ENCODE peak calls at places on chromosomes 6 and 20, in four cellular contexts. U, T, L and B are unnamed samples.

GRCh38 chr20:34546751-34547181 is 11.8 kb upstream of the MAP1LC3A start:
- DNase-seq in U (no peak), T (no peak), L (no peak), B (no peak)

GRCh38 chr6:5438882-5439584 is 177.7 kb downstream of the FARS2 start:
- DNase-seq in U (no peak), T (no peak), L (no peak), B (no peak)

GRCh38 chr6:149075616-149076354 is 241.7 kb upstream of the TAB2 start:
- DNase-seq in U (no peak), T (no peak), L (no peak), B (no peak)

GRCh38 chr20:38152175-38153010 is 12.7 kb downstream of the TGM2 start:
- DNase-seq in U (peak; percentile 91), T (peak; percentile 97), L (peak; percentile 78), B (peak; percentile 98)

GRCh38 chr6:1917628-1918371 is 308.1 kb downstream of the FOXC1 start:
- DNase-seq in U (peak; percentile 82), T (peak; percentile 89), L (peak; percentile 46), B (peak; percentile 83)

GRCh38 chr6:149336529-149336928 is 19.0 kb downstream of the TAB2 start:
- DNase-seq in U (peak; percentile 23), T (no peak), L (no peak), B (no peak)

GRCh38 chr20:31704225-31705119 is 18.2 kb downstream of the BCL2L1 start:
- DNase-seq in U (peak; percentile 69), T (no peak), L (no peak), B (peak; percentile 99)

GRCh38 chr6:12637960-12638641 is 78.5 kb upstream of the PHACTR1 start:
- DNase-seq in U (peak; percentile 31), T (peak; percentile 76), L (peak; percentile 50), B (no peak)

GRCh38 chr20:40524071-40524470 is 165.0 kb downstream of the MAFB start:
- DNase-seq in U (no peak), T (no peak), L (no peak), B (no peak)

GRCh38 chr6:26044140-26045045 is 42.8 kb upstream of the HFE start:
- DNase-seq in U (no peak), T (no peak), L (peak; percentile 77), B (no peak)

GRCh38 chr6:20172842-20173456 is 39.3 kb downstream of the MBOAT1 start:
- DNase-seq in U (no peak), T (no peak), L (no peak), B (no peak)

GRCh38 chr20:10498196-10498595 is 63.1 kb downstream of the SLX4IP start:
- DNase-seq in U (no peak), T (no peak), L (no peak), B (no peak)

GRCh38 chr20:6768228-6769185 is 1.0 kb downstream of the BMP2 start:
- DNase-seq in U (no peak), T (peak; percentile 79), L (no peak), B (no peak)

GRCh38 chr20:55067158-55067825 is 591.9 kb downstream of the DOK5 start:
- DNase-seq in U (no peak), T (no peak), L (no peak), B (no peak)

GRCh38 chr6:134936476-134936875 is 13.4 kb downstream of the ALDH8A1 start:
- DNase-seq in U (no peak), T (no peak), L (no peak), B (no peak)

GRCh38 chr6:144334150-144334708 is 49.1 kb downstream of the UTRN start:
- DNase-seq in U (no peak), T (no peak), L (peak; percentile 89), B (no peak)

GRCh38 chr20:50859161-50859560 is 64.3 kb downstream of the BCAS4 start:
- DNase-seq in U (no peak), T (no peak), L (no peak), B (no peak)

GRCh38 chr6:105794263-105794662 is 291.9 kb upstream of the PRDM1 start:
- DNase-seq in U (no peak), T (no peak), L (no peak), B (no peak)

GRCh38 chr6:12343440-12344162 is 53.4 kb downstream of the EDN1 start:
- DNase-seq in U (no peak), T (no peak), L (no peak), B (no peak)

GRCh38 chr20:34332262-34332920 is 29.2 kb upstream of the AHCY start:
- DNase-seq in U (no peak), T (peak; percentile 42), L (no peak), B (peak; percentile 85)

GRCh38 chr6:29942275-29943052 is at the start of gene HLA-A:
- DNase-seq in U (peak; percentile 94), T (peak; percentile 96), L (peak; percentile 97), B (peak; percentile 91)

GRCh38 chr20:49484180-49485140 is 2.0 kb upstream of the KCNB1 start:
- DNase-seq in U (peak; percentile 91), T (peak; percentile 93), L (peak; percentile 80), B (peak; percentile 95)

GRCh38 chr20:10597637-10598036 is 76.2 kb downstream of the JAG1 start:
- DNase-seq in U (no peak), T (no peak), L (no peak), B (no peak)

GRCh38 chr6:4265740-4266139 is 130.4 kb upstream of the ECI2 start:
- DNase-seq in U (no peak), T (no peak), L (no peak), B (no peak)

GRCh38 chr6:131213501-131213990 is 78.3 kb downstream of the AKAP7 start:
- DNase-seq in U (no peak), T (no peak), L (no peak), B (no peak)

GRCh38 chr20:57627972-57628650 is 7.9 kb upstream of the ZBP1 start:
- DNase-seq in U (no peak), T (peak; percentile 55), L (peak; percentile 76), B (peak; percentile 59)

GRCh38 chr6:88380618-88381288 is 214.6 kb upstream of the CNR1 start:
- DNase-seq in U (no peak), T (no peak), L (no peak), B (no peak)